ENCODE peak calls at places on chromosomes 12 and 14, in four cellular contexts. One of them, this sample, is unnamed.

GRCh38 chr12:66061557-66062279 is 68.8 kb downstream of the LLPH start:
- DNase-seq in psoas muscle: no peak
- DNase-seq in GM23248: no peak
- DNase-seq in OCI-LY7: no peak
- DNase-seq in this sample: no peak

GRCh38 chr12:76883151-76883550 is 4.3 kb upstream of the CSRP2 start:
- DNase-seq in psoas muscle: no peak
- DNase-seq in GM23248: peak; percentile 66
- DNase-seq in OCI-LY7: no peak
- DNase-seq in this sample: no peak

GRCh38 chr12:76312314-76312713 is 35.9 kb downstream of the BBS10 start:
- DNase-seq in GM23248: no peak
- DNase-seq in psoas muscle: no peak
- DNase-seq in OCI-LY7: no peak
- DNase-seq in this sample: no peak

GRCh38 chr12:4172999-4173398 is 100.6 kb upstream of the CCND2 start:
- DNase-seq in GM23248: peak; percentile 14
- DNase-seq in psoas muscle: no peak
- DNase-seq in OCI-LY7: no peak
- DNase-seq in this sample: no peak

GRCh38 chr12:122137229-122137628 is 36.8 kb downstream of the IL31 start:
- DNase-seq in GM23248: no peak
- DNase-seq in psoas muscle: no peak
- DNase-seq in OCI-LY7: no peak
- DNase-seq in this sample: no peak

GRCh38 chr12:63927511-63927910 is 83.0 kb downstream of the SRGAP1 start:
- DNase-seq in GM23248: no peak
- DNase-seq in OCI-LY7: no peak
- DNase-seq in psoas muscle: no peak
- DNase-seq in this sample: no peak

GRCh38 chr12:104790296-104791125 is 167.6 kb downstream of the SLC41A2 start:
- DNase-seq in GM23248: peak; percentile 21
- DNase-seq in psoas muscle: peak; percentile 67
- DNase-seq in OCI-LY7: peak; percentile 42
- DNase-seq in this sample: peak; percentile 61

GRCh38 chr12:51773145-51773869 is 75.2 kb downstream of the FIGNL2 start:
- DNase-seq in psoas muscle: no peak
- DNase-seq in OCI-LY7: no peak
- DNase-seq in GM23248: peak; percentile 90
- DNase-seq in this sample: no peak

GRCh38 chr12:111586986-111587385 is 12.1 kb downstream of the ATXN2 start:
- DNase-seq in psoas muscle: no peak
- DNase-seq in GM23248: no peak
- DNase-seq in OCI-LY7: no peak
- DNase-seq in this sample: no peak

GRCh38 chr12:49902399-49903350 is 1.0 kb downstream of the FAIM2 start:
- DNase-seq in OCI-LY7: no peak
- DNase-seq in GM23248: no peak
- DNase-seq in psoas muscle: peak; percentile 48
- DNase-seq in this sample: no peak

GRCh38 chr14:100617715-100618693 is 30.8 kb upstream of the BEGAIN start:
- DNase-seq in OCI-LY7: no peak
- DNase-seq in psoas muscle: no peak
- DNase-seq in GM23248: peak; percentile 21
- DNase-seq in this sample: peak; percentile 20

GRCh38 chr12:91983935-91984334 is 161.7 kb downstream of the BTG1 start:
- DNase-seq in GM23248: no peak
- DNase-seq in psoas muscle: no peak
- DNase-seq in OCI-LY7: no peak
- DNase-seq in this sample: no peak

GRCh38 chr14:85482549-85482948 is 47.4 kb upstream of the FLRT2 start:
- DNase-seq in GM23248: no peak
- DNase-seq in psoas muscle: no peak
- DNase-seq in OCI-LY7: no peak
- DNase-seq in this sample: no peak

GRCh38 chr12:31687101-31687527 is 27.6 kb downstream of the ETFBKMT start:
- DNase-seq in GM23248: no peak
- DNase-seq in psoas muscle: no peak
- DNase-seq in OCI-LY7: peak; percentile 88
- DNase-seq in this sample: no peak

GRCh38 chr12:64757778-64758177 is 1.4 kb downstream of the GNS start:
- DNase-seq in GM23248: peak; percentile 18
- DNase-seq in psoas muscle: no peak
- DNase-seq in OCI-LY7: no peak
- DNase-seq in this sample: no peak

GRCh38 chr12:110545812-110546211 is 37.3 kb downstream of the PPTC7 start:
- DNase-seq in OCI-LY7: no peak
- DNase-seq in psoas muscle: no peak
- DNase-seq in GM23248: peak; percentile 39
- DNase-seq in this sample: no peak
- H3K27ac ChIP-seq in OCI-LY7: no peak overlapping the region
- H3K27ac ChIP-seq in psoas muscle: peak overlapping the region; percentile 86
- H3K27ac ChIP-seq in GM23248: peak overlapping the region; percentile 25
- H3K27ac ChIP-seq in this sample: no peak overlapping the region

GRCh38 chr14:81480741-81481140 is 52.9 kb downstream of the SEL1L start:
- DNase-seq in GM23248: no peak
- DNase-seq in OCI-LY7: no peak
- DNase-seq in psoas muscle: no peak
- DNase-seq in this sample: no peak
- H3K36me3 ChIP-seq in GM23248: peaks cover 64% of the 10 kb centered on the region
- H3K36me3 ChIP-seq in OCI-LY7: peaks cover 100% of the 10 kb centered on the region
- H3K36me3 ChIP-seq in psoas muscle: peaks cover 79% of the 10 kb centered on the region
- H3K36me3 ChIP-seq in this sample: no peaks in the 10 kb centered on the region

GRCh38 chr14:39006721-39007410 is 96.2 kb downstream of the SEC23A start:
- DNase-seq in GM23248: peak; percentile 31
- DNase-seq in OCI-LY7: no peak
- DNase-seq in psoas muscle: no peak
- DNase-seq in this sample: no peak
- H3K27ac ChIP-seq in GM23248: no peak overlapping the region
- H3K27ac ChIP-seq in OCI-LY7: no peak overlapping the region
- H3K27ac ChIP-seq in psoas muscle: no peak overlapping the region
- H3K27ac ChIP-seq in this sample: no peak overlapping the region

GRCh38 chr14:105468621-105469241 is 5.9 kb upstream of the CRIP2 start:
- DNase-seq in OCI-LY7: no peak
- DNase-seq in GM23248: no peak
- DNase-seq in psoas muscle: peak; percentile 79
- DNase-seq in this sample: no peak
- H3K36me3 ChIP-seq in OCI-LY7: peaks cover 46% of the 10 kb centered on the region
- H3K36me3 ChIP-seq in GM23248: peaks cover 3% of the 10 kb centered on the region
- H3K36me3 ChIP-seq in psoas muscle: peaks cover 47% of the 10 kb centered on the region
- H3K36me3 ChIP-seq in this sample: no peaks in the 10 kb centered on the region

GRCh38 chr12:121130866-121131373 is 1.8 kb upstream of the P2RX7 start:
- DNase-seq in GM23248: no peak
- DNase-seq in OCI-LY7: no peak
- DNase-seq in psoas muscle: no peak
- DNase-seq in this sample: no peak

GRCh38 chr12:121129705-121130147 is 3.0 kb upstream of the P2RX7 start:
- DNase-seq in GM23248: no peak
- DNase-seq in OCI-LY7: no peak
- DNase-seq in psoas muscle: no peak
- DNase-seq in this sample: no peak

GRCh38 chr12:121131941-121132341 is 735 bp upstream of the P2RX7 start:
- DNase-seq in psoas muscle: no peak
- DNase-seq in GM23248: no peak
- DNase-seq in OCI-LY7: no peak
- DNase-seq in this sample: no peak

GRCh38 chr12:121127501-121127900 is 5.2 kb upstream of the P2RX7 start:
- DNase-seq in GM23248: no peak
- DNase-seq in OCI-LY7: no peak
- DNase-seq in psoas muscle: no peak
- DNase-seq in this sample: no peak

DNA sequence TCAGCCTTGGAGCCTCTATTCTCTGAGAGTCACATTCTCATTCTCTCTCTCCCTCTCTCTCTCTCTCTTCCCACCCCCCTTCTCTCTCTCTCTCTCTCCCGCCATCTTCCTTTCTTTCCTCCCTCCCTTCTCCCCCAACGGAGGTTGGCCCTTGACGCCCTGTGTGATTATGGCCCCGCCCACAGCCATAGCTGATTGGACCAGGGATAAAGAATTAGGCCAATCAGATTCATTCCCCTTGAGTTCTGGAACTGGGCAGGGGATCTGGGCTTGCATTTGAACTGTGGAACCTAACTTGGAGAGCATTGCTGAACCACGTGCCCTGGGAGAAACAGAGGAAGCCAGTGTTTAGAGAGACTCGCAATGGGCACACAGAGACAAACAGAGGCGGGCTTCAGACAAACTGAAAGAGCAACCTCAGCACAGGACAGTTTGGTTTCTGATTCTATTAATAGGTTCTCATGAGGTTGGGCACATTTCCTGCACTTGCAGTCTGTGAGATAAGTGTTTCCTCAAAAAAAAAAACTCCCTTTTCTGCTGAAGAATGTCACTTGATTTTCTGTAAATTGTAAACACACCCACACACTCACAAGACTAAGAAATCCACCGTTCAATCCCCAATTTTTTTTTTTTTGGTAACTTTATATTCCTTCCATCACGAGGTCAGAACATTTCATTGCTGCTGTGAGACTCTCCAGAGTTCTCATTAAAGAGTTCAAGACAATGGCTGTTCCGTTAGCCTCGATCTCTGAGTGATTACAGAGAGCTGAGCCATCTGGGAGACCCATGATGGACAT is 3.6 kb upstream of the P2RX7 start:
- DNase-seq in psoas muscle: peak; percentile 79
- DNase-seq in GM23248: peak; percentile 52
- DNase-seq in OCI-LY7: peak; percentile 89
- DNase-seq in this sample: peak; percentile 82
- H3K27ac ChIP-seq in psoas muscle: no peak overlapping the region
- H3K27ac ChIP-seq in GM23248: no peak overlapping the region
- H3K27ac ChIP-seq in OCI-LY7: peak overlapping the region; percentile 57
- H3K27ac ChIP-seq in this sample: no peak overlapping the region

GRCh38 chr12:124476011-124476400 is 91.4 kb downstream of the NCOR2 start:
- DNase-seq in OCI-LY7: no peak
- DNase-seq in psoas muscle: peak; percentile 50
- DNase-seq in GM23248: no peak
- DNase-seq in this sample: no peak

GRCh38 chr12:124472690-124473279 is 94.6 kb downstream of the NCOR2 start:
- DNase-seq in psoas muscle: no peak
- DNase-seq in OCI-LY7: no peak
- DNase-seq in GM23248: no peak
- DNase-seq in this sample: no peak

GRCh38 chr12:124477109-124477915 is 90.1 kb downstream of the NCOR2 start:
- DNase-seq in GM23248: no peak
- DNase-seq in OCI-LY7: no peak
- DNase-seq in psoas muscle: no peak
- DNase-seq in this sample: no peak

GRCh38 chr12:124475295-124476010 is 92.0 kb downstream of the NCOR2 start:
- DNase-seq in OCI-LY7: no peak
- DNase-seq in GM23248: no peak
- DNase-seq in psoas muscle: peak; percentile 59
- DNase-seq in this sample: no peak

GRCh38 chr12:124474709-124475108 is 92.7 kb downstream of the NCOR2 start:
- DNase-seq in psoas muscle: peak; percentile 87
- DNase-seq in OCI-LY7: no peak
- DNase-seq in GM23248: peak; percentile 20
- DNase-seq in this sample: no peak
- H3K36me3 ChIP-seq in psoas muscle: peaks cover 60% of the 10 kb centered on the region
- H3K36me3 ChIP-seq in OCI-LY7: peaks cover 91% of the 10 kb centered on the region
- H3K36me3 ChIP-seq in GM23248: peaks cover 26% of the 10 kb centered on the region
- H3K36me3 ChIP-seq in this sample: no peaks in the 10 kb centered on the region

DNA sequence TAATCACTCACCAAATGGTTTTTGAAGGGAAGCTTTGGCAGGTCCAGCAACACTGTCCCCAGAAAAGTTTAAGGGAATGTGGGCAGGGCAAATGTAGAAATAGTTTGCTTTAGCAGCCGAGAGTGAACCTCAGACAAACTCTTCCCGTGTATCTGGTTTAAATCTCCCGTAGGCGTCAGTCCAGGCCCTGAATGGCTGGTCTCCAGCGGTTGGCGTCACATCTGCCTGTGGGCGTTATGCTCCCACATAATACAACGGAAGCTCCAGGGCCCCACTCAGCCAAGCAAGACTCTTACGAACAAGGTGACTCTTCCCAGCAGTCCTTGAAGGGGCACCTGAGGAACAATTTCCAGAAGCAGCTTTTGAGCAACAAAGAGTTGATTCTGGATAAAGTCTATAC is 942 bp downstream of the ZC2HC1C start:
- DNase-seq in OCI-LY7: no peak
- DNase-seq in psoas muscle: peak; percentile 78
- DNase-seq in GM23248: peak; percentile 74
- DNase-seq in this sample: no peak
- H3K27ac ChIP-seq in OCI-LY7: no peak overlapping the region
- H3K27ac ChIP-seq in psoas muscle: peak overlapping the region; percentile 93
- H3K27ac ChIP-seq in GM23248: peak overlapping the region; percentile 74
- H3K27ac ChIP-seq in this sample: no peak overlapping the region

DNA sequence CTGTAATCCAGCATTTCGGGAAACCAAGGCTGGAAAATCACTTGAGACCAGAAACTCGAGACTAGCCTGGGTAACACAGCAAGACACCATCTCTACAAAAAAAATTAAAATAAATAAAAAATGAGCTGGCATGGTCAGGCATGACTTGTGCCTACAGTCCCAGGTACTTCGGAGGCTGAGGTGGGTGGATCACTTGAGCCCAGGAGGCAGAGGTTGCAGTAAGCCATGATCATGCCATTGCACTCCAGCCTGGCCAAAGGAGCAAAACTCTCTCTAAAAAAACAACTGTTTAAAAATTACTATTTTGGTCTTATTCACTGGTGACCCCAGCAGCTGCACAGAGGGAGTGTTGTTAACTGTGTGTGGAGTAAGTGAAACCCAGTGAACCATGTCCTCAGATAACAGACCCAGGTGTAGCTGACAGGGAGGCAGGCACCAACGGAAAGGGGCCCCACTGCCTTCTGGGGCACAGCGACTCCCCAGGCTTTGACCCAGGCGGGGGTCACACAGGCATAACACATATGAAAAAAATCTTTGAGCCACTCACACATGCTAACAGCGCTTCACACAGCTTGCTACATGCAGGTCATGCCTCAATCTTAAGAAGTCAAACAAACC is 12.1 kb downstream of the DDX54 start:
- DNase-seq in OCI-LY7: peak; percentile 99
- DNase-seq in GM23248: no peak
- DNase-seq in psoas muscle: no peak
- DNase-seq in this sample: no peak
- H3K36me3 ChIP-seq in OCI-LY7: peaks cover 91% of the 10 kb centered on the region
- H3K36me3 ChIP-seq in GM23248: peaks cover 68% of the 10 kb centered on the region
- H3K36me3 ChIP-seq in psoas muscle: peaks cover 95% of the 10 kb centered on the region
- H3K36me3 ChIP-seq in this sample: no peaks in the 10 kb centered on the region

DNA sequence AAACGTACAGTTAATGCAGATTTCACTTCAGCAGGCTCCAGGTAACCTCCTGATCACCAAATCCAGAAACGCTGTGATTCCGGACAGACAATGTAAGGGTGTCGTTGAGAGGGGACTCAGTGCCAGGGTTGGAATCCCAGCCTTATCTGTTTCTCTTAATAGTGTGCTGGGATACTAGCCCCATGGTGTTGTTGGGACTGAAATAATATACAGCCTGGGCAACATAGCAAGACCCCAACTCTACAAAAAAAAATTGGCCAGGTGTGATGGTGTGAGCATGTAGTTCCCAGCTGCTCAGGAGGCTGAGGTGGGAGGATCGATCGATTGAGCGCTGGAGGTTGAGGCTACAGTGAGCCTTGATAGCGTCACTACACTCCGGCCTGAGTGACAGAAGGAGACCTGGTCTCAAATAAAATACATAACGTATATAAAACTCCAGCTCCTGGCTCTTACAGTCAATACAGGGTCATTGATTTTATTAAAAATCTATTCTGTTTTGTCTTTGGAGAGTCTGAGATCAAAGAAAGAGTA is 1.3 kb downstream of the PEBP1 start:
- DNase-seq in OCI-LY7: no peak
- DNase-seq in GM23248: no peak
- DNase-seq in psoas muscle: no peak
- DNase-seq in this sample: no peak
- H3K27ac ChIP-seq in OCI-LY7: no peak overlapping the region
- H3K27ac ChIP-seq in GM23248: peak overlapping the region; percentile 59
- H3K27ac ChIP-seq in psoas muscle: peak overlapping the region; percentile 90
- H3K27ac ChIP-seq in this sample: peak overlapping the region; percentile 92